ENCODE peak calls at places on chromosomes 13 and 19, in five cellular contexts. One of them, this sample, is unnamed.

GRCh38 chr19:34676697-34677385 is at the start of gene SCGB2B2:
- DNase-seq in ovary: no peak
- DNase-seq in CD8-positive, alpha-beta T cell: peak; percentile 68
- DNase-seq in hepatocyte: no peak
- DNase-seq in breast epithelium: no peak
- DNase-seq in this sample: peak; percentile 93

GRCh38 chr19:17235618-17236413 is 9.8 kb downstream of the OCEL1 start:
- DNase-seq in hepatocyte: peak; percentile 86
- DNase-seq in ovary: peak; percentile 77
- DNase-seq in breast epithelium: peak; percentile 73
- DNase-seq in CD8-positive, alpha-beta T cell: peak; percentile 62
- DNase-seq in this sample: no peak

GRCh38 chr13:26168276-26168814 is 53.8 kb downstream of the RNF6 start:
- DNase-seq in CD8-positive, alpha-beta T cell: no peak
- DNase-seq in hepatocyte: peak; percentile 17
- DNase-seq in breast epithelium: no peak
- DNase-seq in ovary: no peak
- DNase-seq in this sample: no peak

GRCh38 chr19:16888629-16889371 is at the start of gene F2RL3:
- DNase-seq in CD8-positive, alpha-beta T cell: no peak
- DNase-seq in ovary: peak; percentile 64
- DNase-seq in breast epithelium: no peak
- DNase-seq in hepatocyte: no peak
- DNase-seq in this sample: peak; percentile 36

GRCh38 chr13:92843549-92843948 is 383.1 kb upstream of the GPC6 start:
- DNase-seq in CD8-positive, alpha-beta T cell: no peak
- DNase-seq in hepatocyte: peak; percentile 10
- DNase-seq in breast epithelium: no peak
- DNase-seq in ovary: no peak
- DNase-seq in this sample: peak; percentile 59

GRCh38 chr13:41563501-41564001 is 106.2 kb downstream of the RGCC start:
- DNase-seq in ovary: no peak
- DNase-seq in CD8-positive, alpha-beta T cell: no peak
- DNase-seq in breast epithelium: no peak
- DNase-seq in hepatocyte: no peak
- DNase-seq in this sample: no peak

GRCh38 chr13:32113564-32113963 is 82.0 kb downstream of the FRY start:
- DNase-seq in CD8-positive, alpha-beta T cell: no peak
- DNase-seq in hepatocyte: no peak
- DNase-seq in ovary: no peak
- DNase-seq in breast epithelium: no peak
- DNase-seq in this sample: no peak

GRCh38 chr13:108656742-108657141 is 27.3 kb downstream of the MYO16 start:
- DNase-seq in CD8-positive, alpha-beta T cell: no peak
- DNase-seq in ovary: no peak
- DNase-seq in breast epithelium: no peak
- DNase-seq in hepatocyte: no peak
- DNase-seq in this sample: no peak

GRCh38 chr13:25179011-25179410 is 6.9 kb upstream of the AMER2 start:
- DNase-seq in hepatocyte: no peak
- DNase-seq in CD8-positive, alpha-beta T cell: no peak
- DNase-seq in ovary: no peak
- DNase-seq in breast epithelium: no peak
- DNase-seq in this sample: no peak

GRCh38 chr13:113846639-113847318 is 17.1 kb downstream of the GAS6 start:
- DNase-seq in CD8-positive, alpha-beta T cell: peak; percentile 28
- DNase-seq in breast epithelium: peak; percentile 27
- DNase-seq in ovary: peak; percentile 20
- DNase-seq in hepatocyte: no peak
- DNase-seq in this sample: no peak

GRCh38 chr19:6211632-6212402 is 68.0 kb downstream of the MLLT1 start:
- DNase-seq in hepatocyte: peak; percentile 3
- DNase-seq in ovary: peak; percentile 41
- DNase-seq in breast epithelium: no peak
- DNase-seq in CD8-positive, alpha-beta T cell: no peak
- DNase-seq in this sample: no peak

GRCh38 chr13:104823071-104823470 is 1712.4 kb downstream of the EFNB2 start:
- DNase-seq in ovary: no peak
- DNase-seq in breast epithelium: no peak
- DNase-seq in hepatocyte: no peak
- DNase-seq in CD8-positive, alpha-beta T cell: no peak
- DNase-seq in this sample: no peak

GRCh38 chr19:32373614-32374295 is 28.3 kb downstream of the ZNF507 start:
- DNase-seq in hepatocyte: peak; percentile 90
- DNase-seq in CD8-positive, alpha-beta T cell: no peak
- DNase-seq in ovary: no peak
- DNase-seq in breast epithelium: no peak
- DNase-seq in this sample: peak; percentile 79

GRCh38 chr13:99224019-99224418 is 23.4 kb downstream of the UBAC2 start:
- DNase-seq in CD8-positive, alpha-beta T cell: no peak
- DNase-seq in ovary: no peak
- DNase-seq in breast epithelium: no peak
- DNase-seq in hepatocyte: no peak
- DNase-seq in this sample: no peak

DNA sequence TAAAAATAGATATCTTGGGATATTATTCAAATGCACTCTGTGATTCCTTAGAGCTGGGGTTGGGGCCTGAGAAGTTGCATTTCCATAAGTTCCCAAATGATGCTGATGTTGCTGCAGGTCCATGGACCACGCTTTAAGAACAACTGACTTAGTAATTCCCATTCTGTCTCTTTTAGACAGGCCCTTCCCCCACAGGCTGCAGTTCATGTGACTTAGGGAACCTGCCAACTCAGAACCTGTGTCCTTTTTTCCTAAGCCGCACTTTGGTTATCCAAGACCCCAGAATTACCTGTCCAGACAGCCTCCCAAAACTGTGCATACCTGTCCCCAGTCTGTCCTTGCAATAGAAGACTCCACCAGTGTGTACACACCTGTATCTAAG is 1.7 kb upstream of the ITGBL1 start:
- DNase-seq in ovary: no peak
- DNase-seq in hepatocyte: no peak
- DNase-seq in CD8-positive, alpha-beta T cell: no peak
- DNase-seq in breast epithelium: no peak
- DNase-seq in this sample: no peak
- H3K27ac ChIP-seq in ovary: no peak overlapping the region
- H3K27ac ChIP-seq in hepatocyte: no peak overlapping the region
- H3K27ac ChIP-seq in CD8-positive, alpha-beta T cell: no peak overlapping the region
- H3K27ac ChIP-seq in breast epithelium: peak overlapping the region; percentile 71
- H3K27ac ChIP-seq in this sample: no peak overlapping the region

DNA sequence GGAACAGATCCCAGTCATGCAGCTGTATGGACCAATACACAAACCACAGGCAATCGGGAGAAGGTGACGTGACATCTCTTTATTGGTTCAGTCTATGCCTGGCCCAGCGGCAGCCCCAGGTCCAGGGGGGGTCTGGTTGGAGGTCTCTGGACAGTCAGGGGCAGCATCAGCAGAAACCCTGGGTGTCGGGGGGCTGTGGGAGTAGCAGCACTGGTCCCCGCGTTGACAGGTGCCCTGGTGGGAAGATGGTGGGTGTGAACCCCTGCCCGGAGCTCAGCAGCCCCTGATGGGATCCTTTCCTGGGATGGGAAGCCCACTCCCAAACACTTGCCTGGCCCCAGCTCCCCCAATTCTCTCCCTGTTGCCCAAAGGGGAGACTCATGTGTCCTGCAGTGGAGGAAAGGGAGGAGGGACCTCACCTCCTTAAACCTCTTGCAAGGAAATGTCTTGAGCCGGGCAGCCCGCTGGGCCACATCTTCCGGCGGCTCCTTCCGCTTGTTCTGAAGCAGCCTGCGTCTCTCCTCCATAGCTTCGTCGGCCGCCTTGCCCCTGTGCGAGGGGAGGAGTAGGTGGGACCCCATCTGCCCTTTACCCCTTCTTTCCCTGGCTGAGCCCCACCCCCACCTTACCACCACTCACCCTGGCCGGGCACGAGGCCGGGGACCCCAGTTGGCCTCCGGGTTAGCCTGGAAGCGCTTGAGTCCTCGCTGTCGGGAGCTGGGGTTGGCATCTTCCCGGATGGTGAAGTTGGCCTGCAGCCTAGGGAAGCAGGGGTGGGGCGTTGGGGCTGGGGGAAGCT is 2.4 kb upstream of the LYL1 start:
- DNase-seq in breast epithelium: no peak
- DNase-seq in ovary: no peak
- DNase-seq in hepatocyte: no peak
- DNase-seq in CD8-positive, alpha-beta T cell: peak; percentile 22
- DNase-seq in this sample: no peak
- H3K4me3 ChIP-seq in breast epithelium: peak overlapping the region; percentile 26
- H3K4me3 ChIP-seq in ovary: no peak overlapping the region
- H3K4me3 ChIP-seq in hepatocyte: no peak overlapping the region
- H3K4me3 ChIP-seq in CD8-positive, alpha-beta T cell: peak overlapping the region; percentile 81
- H3K4me3 ChIP-seq in this sample: no peak overlapping the region

DNA sequence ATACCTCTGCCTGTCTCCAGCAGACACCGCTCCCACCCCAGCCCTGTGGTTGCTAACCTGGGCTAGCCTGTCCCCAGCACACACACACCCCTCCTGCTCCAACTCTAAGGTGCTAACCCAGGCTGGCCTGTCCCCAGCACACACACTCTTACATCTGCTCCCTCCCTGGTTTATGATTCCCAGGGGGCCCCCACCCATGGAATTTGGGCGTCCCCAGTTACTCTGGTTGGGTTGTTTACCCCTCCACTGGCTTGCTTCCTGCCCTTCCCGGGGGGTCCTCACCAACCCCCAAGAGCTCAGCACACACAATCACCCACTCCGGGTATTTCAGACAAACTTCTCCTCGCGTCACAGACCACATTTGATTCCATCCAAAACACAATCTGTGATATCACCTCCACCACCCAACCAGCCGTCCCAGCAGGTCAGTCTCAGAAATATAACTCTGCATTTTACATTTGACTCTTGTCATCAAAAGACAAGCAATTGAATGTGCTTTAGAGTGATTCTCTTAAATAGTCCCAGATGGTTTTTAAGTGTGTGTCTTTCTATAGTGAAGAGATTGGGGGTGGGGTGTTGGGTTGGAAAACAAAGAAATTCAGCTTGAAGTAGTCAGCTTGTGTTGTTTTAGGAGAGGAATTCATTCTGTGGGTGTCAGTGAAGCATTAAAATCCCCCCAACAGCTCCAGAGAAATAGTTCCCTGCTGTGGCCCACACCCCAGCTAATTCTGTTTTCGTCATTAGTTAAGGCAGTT is 20.1 kb downstream of the COL4A2 start:
- DNase-seq in ovary: no peak
- DNase-seq in hepatocyte: no peak
- DNase-seq in CD8-positive, alpha-beta T cell: no peak
- DNase-seq in breast epithelium: no peak
- DNase-seq in this sample: no peak
- H3K4me1 ChIP-seq in ovary: peaks cover 18% of the 10 kb centered on the region
- H3K4me1 ChIP-seq in hepatocyte: peaks cover 5% of the 10 kb centered on the region
- H3K4me1 ChIP-seq in CD8-positive, alpha-beta T cell: no peaks in the 10 kb centered on the region
- H3K4me1 ChIP-seq in breast epithelium: no peaks in the 10 kb centered on the region
- H3K4me1 ChIP-seq in this sample: peaks cover 35% of the 10 kb centered on the region

DNA sequence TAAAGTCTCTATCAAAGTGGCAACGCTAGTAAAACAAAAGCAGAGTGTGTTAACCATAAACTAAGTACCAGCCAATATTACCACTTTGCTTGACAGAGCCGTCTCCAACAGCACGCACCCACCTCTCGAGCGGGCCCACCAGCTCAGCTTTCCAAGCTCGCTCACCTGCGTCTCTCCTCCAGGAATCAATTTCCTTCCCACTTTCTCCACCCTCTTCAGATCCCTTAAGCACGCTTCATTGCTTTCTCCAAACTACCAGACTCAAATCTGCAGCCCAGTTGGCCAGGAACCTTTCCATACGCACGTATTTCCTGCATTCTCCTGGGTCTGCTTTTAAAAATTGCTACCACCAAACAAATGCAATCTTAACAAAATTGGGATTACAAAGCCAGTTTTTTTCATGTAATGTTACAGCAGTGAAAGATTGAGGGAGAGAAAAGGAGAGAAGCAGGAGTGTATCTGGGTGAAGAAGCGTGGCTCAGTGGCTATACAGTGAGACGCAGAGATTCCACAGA is 1.5 kb downstream of the ENOX1 start:
- DNase-seq in hepatocyte: no peak
- DNase-seq in ovary: no peak
- DNase-seq in CD8-positive, alpha-beta T cell: no peak
- DNase-seq in breast epithelium: no peak
- DNase-seq in this sample: no peak
- H3K27ac ChIP-seq in hepatocyte: no peak overlapping the region
- H3K27ac ChIP-seq in ovary: peak overlapping the region; percentile 73
- H3K27ac ChIP-seq in CD8-positive, alpha-beta T cell: no peak overlapping the region
- H3K27ac ChIP-seq in breast epithelium: peak overlapping the region; percentile 45
- H3K27ac ChIP-seq in this sample: peak overlapping the region; percentile 83

DNA sequence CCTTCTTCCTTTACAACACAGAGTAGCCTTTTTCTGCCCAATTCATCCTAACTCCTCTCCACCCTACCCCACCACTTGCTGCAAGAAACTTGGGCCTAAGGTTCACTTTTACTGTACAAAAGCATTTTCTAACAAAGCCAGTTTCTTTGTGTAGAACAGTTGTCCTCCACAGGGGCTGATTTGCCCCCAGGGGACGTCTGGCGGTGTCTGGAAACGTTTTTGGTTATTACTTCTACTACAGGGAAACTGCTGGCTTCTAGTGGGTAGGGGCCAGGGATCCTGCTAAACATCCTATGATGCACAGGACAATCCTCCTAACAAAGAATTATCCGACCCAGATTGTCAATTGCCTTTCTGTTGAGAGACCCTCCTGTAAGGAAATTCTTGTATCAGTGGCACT is 7.3 kb upstream of the LMO7 start:
- DNase-seq in ovary: no peak
- DNase-seq in hepatocyte: peak; percentile 6
- DNase-seq in breast epithelium: no peak
- DNase-seq in CD8-positive, alpha-beta T cell: no peak
- DNase-seq in this sample: no peak
- H3K4me3 ChIP-seq in ovary: no peak overlapping the region
- H3K4me3 ChIP-seq in hepatocyte: no peak overlapping the region
- H3K4me3 ChIP-seq in breast epithelium: no peak overlapping the region
- H3K4me3 ChIP-seq in CD8-positive, alpha-beta T cell: no peak overlapping the region
- H3K4me3 ChIP-seq in this sample: no peak overlapping the region

GRCh38 chr19:11381535-11382369 is 2.4 kb downstream of the EPOR start:
- DNase-seq in CD8-positive, alpha-beta T cell: peak; percentile 55
- DNase-seq in ovary: peak; percentile 66
- DNase-seq in breast epithelium: no peak
- DNase-seq in hepatocyte: peak; percentile 77
- DNase-seq in this sample: peak; percentile 83

GRCh38 chr19:11380653-11381534 is 3.2 kb downstream of the EPOR start:
- DNase-seq in hepatocyte: peak; percentile 96
- DNase-seq in breast epithelium: peak; percentile 97
- DNase-seq in ovary: peak; percentile 95
- DNase-seq in CD8-positive, alpha-beta T cell: peak; percentile 93
- DNase-seq in this sample: peak; percentile 92

GRCh38 chr19:11382898-11383705 is 1.0 kb downstream of the EPOR start:
- DNase-seq in CD8-positive, alpha-beta T cell: no peak
- DNase-seq in ovary: no peak
- DNase-seq in hepatocyte: peak; percentile 81
- DNase-seq in breast epithelium: no peak
- DNase-seq in this sample: peak; percentile 61

GRCh38 chr19:11384778-11385129 is 640 bp upstream of the EPOR start:
- DNase-seq in ovary: no peak
- DNase-seq in CD8-positive, alpha-beta T cell: no peak
- DNase-seq in breast epithelium: no peak
- DNase-seq in hepatocyte: no peak
- DNase-seq in this sample: no peak

DNA sequence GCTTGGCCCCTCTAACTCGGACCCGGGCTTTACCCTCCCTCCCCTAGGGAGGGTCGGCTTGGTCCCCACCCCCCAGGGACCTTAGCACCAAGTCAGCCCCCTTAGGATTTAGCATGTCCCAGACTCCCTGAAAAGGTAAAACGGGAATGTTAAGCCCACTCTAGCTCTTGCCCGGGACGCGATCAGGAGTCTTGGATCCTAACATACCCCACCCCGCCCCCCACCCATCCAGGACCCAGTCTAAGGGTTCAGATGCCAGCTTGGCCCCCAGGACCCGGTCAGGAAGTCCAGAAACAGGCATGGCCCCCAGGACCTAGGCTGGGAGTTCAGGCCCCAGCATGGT is 437 bp downstream of the EPOR start:
- DNase-seq in breast epithelium: no peak
- DNase-seq in hepatocyte: no peak
- DNase-seq in CD8-positive, alpha-beta T cell: no peak
- DNase-seq in ovary: no peak
- DNase-seq in this sample: no peak
- H3K4me1 ChIP-seq in breast epithelium: peaks cover 18% of the 10 kb centered on the region
- H3K4me1 ChIP-seq in hepatocyte: peaks cover 11% of the 10 kb centered on the region
- H3K4me1 ChIP-seq in CD8-positive, alpha-beta T cell: peaks cover 37% of the 10 kb centered on the region
- H3K4me1 ChIP-seq in ovary: peaks cover 9% of the 10 kb centered on the region
- H3K4me1 ChIP-seq in this sample: no peaks in the 10 kb centered on the region

This sample was measured in SJCRH30.